ENCODE peak calls at places on chromosome 14, in nine cellular contexts. One of them, this sample, is unnamed.

GRCh38 chr14:43243168-43243567 is 1263.9 kb downstream of the FSCB start:
- DNase-seq in HL-60: no peak
- DNase-seq in HuH-7.5: no peak
- DNase-seq in DMS53: no peak
- DNase-seq in naive thymus-derived CD8-positive, alpha-beta T cell: no peak
- DNase-seq in NCI-H510A treated with DMSO at 0.1 percent for 48 hours: no peak
- DNase-seq in substantia nigra: no peak
- DNase-seq in NCI-H2171 treated with DMSO at 0.1 percent for 48 hours: no peak
- DNase-seq in left kidney: no peak
- DNase-seq in this sample: no peak

GRCh38 chr14:72599579-72600470 is 294.1 kb downstream of the DPF3 start:
- DNase-seq in HL-60: no peak
- DNase-seq in HuH-7.5: no peak
- DNase-seq in DMS53: no peak
- DNase-seq in naive thymus-derived CD8-positive, alpha-beta T cell: no peak
- DNase-seq in NCI-H510A treated with DMSO at 0.1 percent for 48 hours: no peak
- DNase-seq in substantia nigra: no peak
- DNase-seq in NCI-H2171 treated with DMSO at 0.1 percent for 48 hours: peak; percentile 28
- DNase-seq in left kidney: peak; percentile 44
- DNase-seq in this sample: no peak

GRCh38 chr14:37791384-37792036 is 196.1 kb downstream of the TTC6 start:
- DNase-seq in HL-60: no peak
- DNase-seq in HuH-7.5: no peak
- DNase-seq in DMS53: peak; percentile 25
- DNase-seq in naive thymus-derived CD8-positive, alpha-beta T cell: no peak
- DNase-seq in NCI-H510A treated with DMSO at 0.1 percent for 48 hours: no peak
- DNase-seq in substantia nigra: no peak
- DNase-seq in NCI-H2171 treated with DMSO at 0.1 percent for 48 hours: no peak
- DNase-seq in left kidney: peak; percentile 81
- DNase-seq in this sample: no peak

GRCh38 chr14:75562048-75562447 is 16.4 kb upstream of the FLVCR2 start:
- DNase-seq in HL-60: no peak
- DNase-seq in HuH-7.5: no peak
- DNase-seq in DMS53: no peak
- DNase-seq in naive thymus-derived CD8-positive, alpha-beta T cell: no peak
- DNase-seq in NCI-H510A treated with DMSO at 0.1 percent for 48 hours: no peak
- DNase-seq in substantia nigra: no peak
- DNase-seq in NCI-H2171 treated with DMSO at 0.1 percent for 48 hours: no peak
- DNase-seq in left kidney: no peak
- DNase-seq in this sample: no peak

GRCh38 chr14:51552768-51553426 is 98.8 kb upstream of the FRMD6 start:
- DNase-seq in HL-60: no peak
- DNase-seq in HuH-7.5: no peak
- DNase-seq in DMS53: peak; percentile 71
- DNase-seq in naive thymus-derived CD8-positive, alpha-beta T cell: no peak
- DNase-seq in NCI-H510A treated with DMSO at 0.1 percent for 48 hours: peak; percentile 82
- DNase-seq in substantia nigra: no peak
- DNase-seq in NCI-H2171 treated with DMSO at 0.1 percent for 48 hours: peak; percentile 80
- DNase-seq in left kidney: no peak
- DNase-seq in this sample: no peak

GRCh38 chr14:21042918-21043317 is 756 bp downstream of the RNASE7 start:
- DNase-seq in HL-60: no peak
- DNase-seq in HuH-7.5: no peak
- DNase-seq in DMS53: no peak
- DNase-seq in naive thymus-derived CD8-positive, alpha-beta T cell: no peak
- DNase-seq in NCI-H510A treated with DMSO at 0.1 percent for 48 hours: no peak
- DNase-seq in substantia nigra: peak; percentile 66
- DNase-seq in NCI-H2171 treated with DMSO at 0.1 percent for 48 hours: no peak
- DNase-seq in left kidney: peak; percentile 22
- DNase-seq in this sample: no peak

GRCh38 chr14:76768201-76768656 is 7.0 kb downstream of the VASH1 start:
- DNase-seq in HL-60: peak; percentile 84
- DNase-seq in HuH-7.5: no peak
- DNase-seq in DMS53: no peak
- DNase-seq in naive thymus-derived CD8-positive, alpha-beta T cell: peak; percentile 31
- DNase-seq in NCI-H510A treated with DMSO at 0.1 percent for 48 hours: peak; percentile 35
- DNase-seq in substantia nigra: peak; percentile 50
- DNase-seq in NCI-H2171 treated with DMSO at 0.1 percent for 48 hours: no peak
- DNase-seq in left kidney: peak; percentile 71
- DNase-seq in this sample: peak; percentile 74

GRCh38 chr14:76887196-76887595 is 61.0 kb downstream of the LRRC74A start:
- DNase-seq in HL-60: no peak
- DNase-seq in HuH-7.5: no peak
- DNase-seq in DMS53: no peak
- DNase-seq in naive thymus-derived CD8-positive, alpha-beta T cell: no peak
- DNase-seq in NCI-H510A treated with DMSO at 0.1 percent for 48 hours: no peak
- DNase-seq in substantia nigra: no peak
- DNase-seq in NCI-H2171 treated with DMSO at 0.1 percent for 48 hours: no peak
- DNase-seq in left kidney: no peak
- DNase-seq in this sample: no peak

GRCh38 chr14:58098507-58098906 is 53.5 kb downstream of the ARMH4 start:
- DNase-seq in HL-60: no peak
- DNase-seq in HuH-7.5: no peak
- DNase-seq in DMS53: peak; percentile 93
- DNase-seq in naive thymus-derived CD8-positive, alpha-beta T cell: no peak
- DNase-seq in NCI-H510A treated with DMSO at 0.1 percent for 48 hours: peak; percentile 8
- DNase-seq in substantia nigra: no peak
- DNase-seq in NCI-H2171 treated with DMSO at 0.1 percent for 48 hours: no peak
- DNase-seq in left kidney: no peak
- DNase-seq in this sample: no peak

GRCh38 chr14:42556551-42556950 is 949.9 kb downstream of the LRFN5 start:
- DNase-seq in HL-60: no peak
- DNase-seq in HuH-7.5: no peak
- DNase-seq in DMS53: peak; percentile 22
- DNase-seq in naive thymus-derived CD8-positive, alpha-beta T cell: no peak
- DNase-seq in NCI-H510A treated with DMSO at 0.1 percent for 48 hours: no peak
- DNase-seq in substantia nigra: no peak
- DNase-seq in NCI-H2171 treated with DMSO at 0.1 percent for 48 hours: no peak
- DNase-seq in left kidney: no peak
- DNase-seq in this sample: no peak